ENCODE peak calls at places on chromosomes 3 and 15, in four cellular contexts. H is glutamatergic neuron, V is SJSA1, M is mesendoderm. A is an unnamed sample.

GRCh38 chr15:63374686-63375520 is 6.7 kb downstream of the CA12 start:
- DNase-seq in H (no peak), M (no peak), V (peak), A (peak)

GRCh38 chr3:134873789-134874188 is 78.7 kb downstream of the EPHB1 start:
- DNase-seq in H (no peak), M (no peak), V (no peak), A (no peak)

GRCh38 chr15:66193066-66193465 is 60.5 kb downstream of the MEGF11 start:
- DNase-seq in H (no peak), M (no peak), V (no peak), A (no peak)

GRCh38 chr3:43373588-43373935 is 87.2 kb downstream of the SNRK start:
- DNase-seq in M (no peak), H (no peak), V (no peak), A (no peak)

GRCh38 chr3:105334138-105334882 is 32.4 kb upstream of the ALCAM start:
- DNase-seq in V (no peak), H (no peak), M (no peak), A (peak)

GRCh38 chr15:69402816-69403215 is 11.3 kb upstream of the KIF23 start:
- DNase-seq in H (no peak), V (no peak), M (no peak), A (no peak)

GRCh38 chr3:23071306-23071705 is 131.8 kb upstream of the UBE2E2 start:
- DNase-seq in V (no peak), H (no peak), M (no peak), A (no peak)

GRCh38 chr3:44114142-44114541 is 127.5 kb upstream of the TOPAZ1 start:
- DNase-seq in H (peak), M (peak), V (no peak), A (no peak)

GRCh38 chr15:58331903-58332675 is 99.7 kb upstream of the LIPC start:
- DNase-seq in V (peak), M (peak), H (peak), A (peak)

GRCh38 chr15:68541743-68542142 is 37.0 kb upstream of the CORO2B start:
- DNase-seq in M (no peak), V (no peak), H (no peak), A (no peak)

GRCh38 chr15:98226578-98226977 is 266.1 kb downstream of the ARRDC4 start:
- DNase-seq in V (no peak), H (no peak), M (no peak), A (no peak)

GRCh38 chr3:150829408-150829807 is 66.4 kb upstream of the SIAH2 start:
- DNase-seq in H (no peak), M (no peak), V (no peak), A (no peak)

GRCh38 chr15:65778269-65778668 is 13.8 kb downstream of the DENND4A start:
- DNase-seq in H (no peak), M (no peak), V (no peak), A (no peak)

GRCh38 chr3:27293954-27294353 is 75.2 kb downstream of the NEK10 start:
- DNase-seq in M (no peak), V (peak), H (no peak), A (no peak)

GRCh38 chr3:166456291-166456690 is 619.1 kb upstream of the BCHE start:
- DNase-seq in M (peak), V (no peak), H (no peak), A (no peak)

GRCh38 chr15:57806003-57806402 is 99.5 kb downstream of the POLR2M start:
- DNase-seq in V (no peak), H (no peak), M (no peak), A (no peak)

GRCh38 chr15:50828610-50829206 is 63.2 kb upstream of the SPPL2A start:
- DNase-seq in H (no peak), V (peak), M (peak), A (peak)